ENCODE peak calls at places on chromosomes 13 and 19, in seven cellular contexts. One of them, this sample, is unnamed.

GRCh38 chr19:32355309-32355708 is 9.9 kb downstream of the ZNF507 start:
- DNase-seq in transverse colon: no peak
- DNase-seq in heart left ventricle: no peak
- DNase-seq in body of pancreas: no peak
- DNase-seq in tibial nerve: no peak
- DNase-seq in H1: no peak
- DNase-seq in NB4: no peak
- DNase-seq in this sample: no peak

GRCh38 chr13:46639033-46639981 is 86.3 kb downstream of the LRCH1 start:
- DNase-seq in transverse colon: no peak
- DNase-seq in heart left ventricle: no peak
- DNase-seq in body of pancreas: no peak
- DNase-seq in tibial nerve: no peak
- DNase-seq in H1: no peak
- DNase-seq in NB4: no peak
- DNase-seq in this sample: no peak

GRCh38 chr19:4694211-4694987 is 24.3 kb upstream of the MYDGF start:
- DNase-seq in transverse colon: peak
- DNase-seq in heart left ventricle: no peak
- DNase-seq in body of pancreas: no peak
- DNase-seq in tibial nerve: no peak
- DNase-seq in H1: no peak
- DNase-seq in NB4: peak
- DNase-seq in this sample: peak

GRCh38 chr13:44810067-44810840 is 179.0 kb downstream of the NUFIP1 start:
- DNase-seq in transverse colon: peak
- DNase-seq in heart left ventricle: no peak
- DNase-seq in body of pancreas: peak
- DNase-seq in tibial nerve: no peak
- DNase-seq in H1: no peak
- DNase-seq in NB4: peak
- DNase-seq in this sample: no peak

GRCh38 chr19:47406711-47407416 is 12.5 kb downstream of the MEIS3 start:
- DNase-seq in transverse colon: no peak
- DNase-seq in heart left ventricle: no peak
- DNase-seq in body of pancreas: no peak
- DNase-seq in tibial nerve: no peak
- DNase-seq in H1: no peak
- DNase-seq in NB4: peak
- DNase-seq in this sample: no peak

GRCh38 chr13:26459276-26460131 is 98.0 kb upstream of the WASF3 start:
- DNase-seq in transverse colon: no peak
- DNase-seq in heart left ventricle: peak
- DNase-seq in body of pancreas: no peak
- DNase-seq in tibial nerve: no peak
- DNase-seq in H1: no peak
- DNase-seq in NB4: no peak
- DNase-seq in this sample: no peak

GRCh38 chr19:10289167-10289835 is 451 bp upstream of the ICAM5 start:
- DNase-seq in transverse colon: peak
- DNase-seq in heart left ventricle: no peak
- DNase-seq in body of pancreas: no peak
- DNase-seq in tibial nerve: no peak
- DNase-seq in H1: no peak
- DNase-seq in NB4: peak
- DNase-seq in this sample: no peak

GRCh38 chr19:27652281-27652680 is 1560.7 kb downstream of the UQCRFS1 start:
- DNase-seq in transverse colon: no peak
- DNase-seq in heart left ventricle: no peak
- DNase-seq in body of pancreas: no peak
- DNase-seq in tibial nerve: no peak
- DNase-seq in H1: no peak
- DNase-seq in NB4: no peak
- DNase-seq in this sample: peak

GRCh38 chr13:79434578-79434977 is 28.5 kb upstream of the RBM26 start:
- DNase-seq in transverse colon: no peak
- DNase-seq in heart left ventricle: no peak
- DNase-seq in body of pancreas: no peak
- DNase-seq in tibial nerve: no peak
- DNase-seq in H1: no peak
- DNase-seq in NB4: no peak
- DNase-seq in this sample: no peak

GRCh38 chr13:26878465-26878864 is 117.9 kb upstream of the GPR12 start:
- DNase-seq in transverse colon: no peak
- DNase-seq in heart left ventricle: no peak
- DNase-seq in body of pancreas: no peak
- DNase-seq in tibial nerve: no peak
- DNase-seq in H1: no peak
- DNase-seq in NB4: no peak
- DNase-seq in this sample: no peak

GRCh38 chr13:37148501-37148900 is 43.0 kb upstream of the CSNK1A1L start:
- DNase-seq in transverse colon: no peak
- DNase-seq in heart left ventricle: no peak
- DNase-seq in body of pancreas: no peak
- DNase-seq in tibial nerve: no peak
- DNase-seq in H1: no peak
- DNase-seq in NB4: no peak
- DNase-seq in this sample: no peak

GRCh38 chr19:1258161-1258492 is 9.7 kb downstream of the MIDN start:
- DNase-seq in transverse colon: no peak
- DNase-seq in heart left ventricle: no peak
- DNase-seq in body of pancreas: no peak
- DNase-seq in tibial nerve: no peak
- DNase-seq in H1: no peak
- DNase-seq in NB4: no peak
- DNase-seq in this sample: no peak

GRCh38 chr19:18422530-18423191 is 3.5 kb downstream of the SSBP4 start:
- DNase-seq in transverse colon: no peak
- DNase-seq in heart left ventricle: no peak
- DNase-seq in body of pancreas: no peak
- DNase-seq in tibial nerve: no peak
- DNase-seq in H1: no peak
- DNase-seq in NB4: no peak
- DNase-seq in this sample: no peak

GRCh38 chr13:26596458-26596857 is 39.0 kb downstream of the WASF3 start:
- DNase-seq in transverse colon: no peak
- DNase-seq in heart left ventricle: no peak
- DNase-seq in body of pancreas: no peak
- DNase-seq in tibial nerve: no peak
- DNase-seq in H1: no peak
- DNase-seq in NB4: no peak
- DNase-seq in this sample: no peak

GRCh38 chr13:41457589-41458186 is 338 bp downstream of the RGCC start:
- DNase-seq in transverse colon: no peak
- DNase-seq in heart left ventricle: peak
- DNase-seq in body of pancreas: no peak
- DNase-seq in tibial nerve: no peak
- DNase-seq in H1: no peak
- DNase-seq in NB4: peak
- DNase-seq in this sample: no peak

GRCh38 chr13:41459754-41460111 is 2.4 kb downstream of the RGCC start:
- DNase-seq in transverse colon: no peak
- DNase-seq in heart left ventricle: no peak
- DNase-seq in body of pancreas: no peak
- DNase-seq in tibial nerve: no peak
- DNase-seq in H1: no peak
- DNase-seq in NB4: no peak
- DNase-seq in this sample: no peak

GRCh38 chr13:41456768-41457588 is at the start of gene RGCC:
- DNase-seq in transverse colon: peak
- DNase-seq in heart left ventricle: peak
- DNase-seq in body of pancreas: peak
- DNase-seq in tibial nerve: peak
- DNase-seq in H1: no peak
- DNase-seq in NB4: peak
- DNase-seq in this sample: peak

GRCh38 chr13:41458939-41459753 is 1.8 kb downstream of the RGCC start:
- DNase-seq in transverse colon: peak
- DNase-seq in heart left ventricle: peak
- DNase-seq in body of pancreas: peak
- DNase-seq in tibial nerve: no peak
- DNase-seq in H1: no peak
- DNase-seq in NB4: peak
- DNase-seq in this sample: peak

DNA sequence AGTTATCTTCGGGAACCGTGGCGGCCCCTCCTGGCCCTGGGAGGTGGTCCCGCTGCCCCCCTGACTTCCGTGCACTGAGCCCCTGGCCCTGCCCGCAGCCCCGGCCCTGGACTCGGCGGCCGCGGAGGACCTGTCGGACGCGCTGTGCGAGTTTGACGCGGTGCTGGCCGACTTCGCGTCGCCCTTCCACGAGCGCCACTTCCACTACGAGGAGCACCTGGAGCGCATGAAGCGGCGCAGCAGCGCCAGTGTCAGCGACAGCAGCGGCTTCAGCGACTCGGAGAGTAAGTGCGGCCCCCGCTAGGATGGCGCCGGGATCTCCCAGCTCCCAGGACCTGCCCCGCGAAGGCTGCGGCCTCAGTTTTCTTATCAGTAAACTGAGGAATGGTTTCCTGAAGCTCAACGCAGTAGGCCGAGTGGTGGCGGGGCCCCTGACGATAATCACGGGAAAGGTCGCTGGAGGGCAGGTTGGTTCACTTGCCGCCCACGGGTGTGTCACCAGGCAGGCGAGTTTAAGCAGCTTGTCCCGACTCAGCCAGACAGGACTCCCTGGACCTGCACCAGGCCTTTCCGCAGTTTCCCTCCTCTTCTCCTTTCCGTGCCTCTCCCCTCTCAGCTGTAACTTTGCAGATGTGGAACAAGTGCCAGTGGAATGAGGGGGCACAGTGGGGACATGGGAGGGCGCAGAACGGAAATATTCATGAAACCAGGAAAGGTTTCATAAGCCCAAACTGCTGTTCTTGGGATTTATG is 1.0 kb downstream of the RGCC start:
- DNase-seq in transverse colon: peak
- DNase-seq in heart left ventricle: peak
- DNase-seq in body of pancreas: peak
- DNase-seq in tibial nerve: no peak
- DNase-seq in H1: no peak
- DNase-seq in NB4: peak
- DNase-seq in this sample: peak
- TF ChIP-seq POLR2A in transverse colon: no peak
- TF ChIP-seq POLR2A in heart left ventricle: no peak
- TF ChIP-seq POLR2A in body of pancreas: no peak
- TF ChIP-seq POLR2A in tibial nerve: no peak
- TF ChIP-seq POLR2A in H1: no peak
- TF ChIP-seq POLR2A in NB4: no peak
- TF ChIP-seq POLR2A in this sample: no peak

GRCh38 chr19:43901395-43902390 is 33.4 kb downstream of the ZNF45 start:
- DNase-seq in transverse colon: peak
- DNase-seq in heart left ventricle: peak
- DNase-seq in body of pancreas: peak
- DNase-seq in tibial nerve: peak
- DNase-seq in H1: peak
- DNase-seq in NB4: no peak
- DNase-seq in this sample: peak

GRCh38 chr19:43906774-43907173 is 28.3 kb downstream of the ZNF45 start:
- DNase-seq in transverse colon: no peak
- DNase-seq in heart left ventricle: no peak
- DNase-seq in body of pancreas: no peak
- DNase-seq in tibial nerve: no peak
- DNase-seq in H1: no peak
- DNase-seq in NB4: no peak
- DNase-seq in this sample: no peak

GRCh38 chr19:43905897-43906296 is 29.2 kb downstream of the ZNF45 start:
- DNase-seq in transverse colon: no peak
- DNase-seq in heart left ventricle: no peak
- DNase-seq in body of pancreas: no peak
- DNase-seq in tibial nerve: no peak
- DNase-seq in H1: no peak
- DNase-seq in NB4: no peak
- DNase-seq in this sample: no peak

DNA sequence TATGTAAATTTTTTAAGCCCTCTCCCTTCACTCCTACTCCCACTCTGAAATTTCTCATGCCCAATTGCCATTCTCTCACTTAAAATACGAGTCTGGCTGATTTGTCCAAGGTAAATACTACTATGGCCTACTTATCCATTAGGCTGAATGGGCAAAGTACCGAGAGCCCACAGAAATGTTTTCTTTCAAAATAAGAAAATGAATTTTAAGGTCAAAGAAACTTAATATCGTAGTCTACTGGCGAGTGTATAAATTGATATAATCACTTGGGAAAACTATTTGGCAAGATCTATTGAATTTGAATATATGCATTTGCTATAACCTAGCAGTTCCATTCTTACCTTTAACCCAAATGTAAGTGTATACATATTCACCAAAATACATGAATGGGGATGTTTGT is 32.7 kb downstream of the ZNF45 start:
- DNase-seq in transverse colon: no peak
- DNase-seq in heart left ventricle: no peak
- DNase-seq in body of pancreas: no peak
- DNase-seq in tibial nerve: no peak
- DNase-seq in H1: no peak
- DNase-seq in NB4: no peak
- DNase-seq in this sample: no peak
- H3K4me3 ChIP-seq in transverse colon: no peak
- H3K4me3 ChIP-seq in heart left ventricle: peak
- H3K4me3 ChIP-seq in body of pancreas: no peak
- H3K4me3 ChIP-seq in tibial nerve: no peak
- H3K4me3 ChIP-seq in H1: peak
- H3K4me3 ChIP-seq in NB4: no peak
- H3K4me3 ChIP-seq in this sample: peak

DNA sequence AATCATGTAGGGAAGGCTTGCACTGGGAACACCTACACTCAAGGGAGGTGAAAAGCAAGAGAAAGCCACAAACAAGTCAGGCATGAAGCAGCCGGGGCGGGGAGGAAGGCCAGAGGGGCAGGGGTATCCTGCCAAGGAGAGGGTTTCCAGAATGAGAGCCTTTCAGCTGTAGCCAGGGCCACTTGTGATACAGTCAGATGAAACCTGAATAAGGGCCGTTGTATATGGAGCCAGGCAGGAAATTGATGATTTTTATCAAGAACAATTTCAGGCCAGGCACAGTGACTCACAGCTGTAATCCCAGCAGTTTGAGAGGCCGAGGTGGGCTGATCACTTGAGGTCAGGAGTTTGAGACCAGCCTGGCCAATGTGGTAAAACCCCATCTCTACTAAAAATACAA is 4.4 kb downstream of the TRPM4 start:
- DNase-seq in transverse colon: no peak
- DNase-seq in heart left ventricle: no peak
- DNase-seq in body of pancreas: no peak
- DNase-seq in tibial nerve: no peak
- DNase-seq in H1: no peak
- DNase-seq in NB4: no peak
- DNase-seq in this sample: no peak
- TF ChIP-seq POLR2A in transverse colon: no peak
- TF ChIP-seq POLR2A in heart left ventricle: no peak
- TF ChIP-seq POLR2A in body of pancreas: no peak
- TF ChIP-seq POLR2A in tibial nerve: no peak
- TF ChIP-seq POLR2A in H1: no peak
- TF ChIP-seq POLR2A in NB4: no peak
- TF ChIP-seq POLR2A in this sample: no peak

DNA sequence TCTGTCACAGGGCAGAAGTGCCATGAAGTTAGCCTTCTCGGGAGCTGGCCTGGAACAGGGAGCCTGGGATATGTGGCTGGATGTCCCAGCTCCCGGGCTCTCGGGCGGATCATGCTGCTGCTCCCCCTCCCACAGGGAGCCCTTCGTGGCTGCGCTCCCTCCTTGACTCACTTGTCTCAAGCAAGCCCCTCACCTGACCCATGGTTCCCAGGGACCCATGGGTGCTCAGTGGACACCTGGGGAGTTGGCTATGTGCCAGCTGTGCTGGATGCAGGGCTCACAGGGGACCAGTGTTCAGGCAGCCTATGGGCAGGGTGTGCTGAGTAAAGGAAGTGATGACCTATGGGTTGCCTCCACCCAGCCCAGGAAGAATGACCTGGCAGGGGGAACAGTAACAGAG is 213.1 kb upstream of the SGCG start:
- DNase-seq in transverse colon: no peak
- DNase-seq in heart left ventricle: no peak
- DNase-seq in body of pancreas: no peak
- DNase-seq in tibial nerve: no peak
- DNase-seq in H1: no peak
- DNase-seq in NB4: no peak
- DNase-seq in this sample: no peak
- H3K4me3 ChIP-seq in transverse colon: no peak
- H3K4me3 ChIP-seq in heart left ventricle: no peak
- H3K4me3 ChIP-seq in body of pancreas: no peak
- H3K4me3 ChIP-seq in tibial nerve: no peak
- H3K4me3 ChIP-seq in H1: no peak
- H3K4me3 ChIP-seq in NB4: no peak
- H3K4me3 ChIP-seq in this sample: no peak

This sample was measured in sigmoid colon.